ENCODE peak calls at places on chromosomes 6 and 20, in ten cellular contexts. One of them, this sample, is unnamed.

GRCh38 chr6:13147396-13148181 is 180.7 kb downstream of the TBC1D7 start:
- DNase-seq in adrenal gland: no peak
- DNase-seq in OCI-LY7: peak; percentile 15
- DNase-seq in endodermal cell: no peak
- DNase-seq in epithelial cell of esophagus: no peak
- DNase-seq in AG04450: no peak
- DNase-seq in kidney epithelial cell: no peak
- DNase-seq in AG04449: no peak
- DNase-seq in PC-9: no peak
- DNase-seq in cardiac fibroblast: no peak
- DNase-seq in this sample: no peak

GRCh38 chr6:45704056-45704790 is 311.4 kb downstream of the CLIC5 start:
- DNase-seq in epithelial cell of esophagus: no peak
- DNase-seq in endodermal cell: no peak
- DNase-seq in AG04449: no peak
- DNase-seq in OCI-LY7: no peak
- DNase-seq in PC-9: no peak
- DNase-seq in cardiac fibroblast: no peak
- DNase-seq in AG04450: no peak
- DNase-seq in adrenal gland: no peak
- DNase-seq in kidney epithelial cell: no peak
- DNase-seq in this sample: no peak

GRCh38 chr6:85675030-85675819 is 32.5 kb upstream of the SYNCRIP start:
- DNase-seq in cardiac fibroblast: peak; percentile 49
- DNase-seq in OCI-LY7: peak; percentile 16
- DNase-seq in kidney epithelial cell: peak; percentile 57
- DNase-seq in adrenal gland: peak; percentile 30
- DNase-seq in AG04450: no peak
- DNase-seq in PC-9: peak; percentile 11
- DNase-seq in AG04449: no peak
- DNase-seq in endodermal cell: peak; percentile 58
- DNase-seq in epithelial cell of esophagus: peak; percentile 87
- DNase-seq in this sample: no peak

GRCh38 chr6:4948781-4949450 is 54.9 kb downstream of the RPP40 start:
- DNase-seq in AG04450: no peak
- DNase-seq in endodermal cell: no peak
- DNase-seq in adrenal gland: no peak
- DNase-seq in PC-9: no peak
- DNase-seq in kidney epithelial cell: no peak
- DNase-seq in cardiac fibroblast: no peak
- DNase-seq in AG04449: no peak
- DNase-seq in OCI-LY7: no peak
- DNase-seq in epithelial cell of esophagus: peak; percentile 62
- DNase-seq in this sample: no peak

GRCh38 chr20:57205625-57206219 is 60.7 kb downstream of the BMP7 start:
- DNase-seq in kidney epithelial cell: peak; percentile 71
- DNase-seq in OCI-LY7: no peak
- DNase-seq in endodermal cell: no peak
- DNase-seq in cardiac fibroblast: peak; percentile 10
- DNase-seq in adrenal gland: no peak
- DNase-seq in epithelial cell of esophagus: peak; percentile 51
- DNase-seq in AG04449: no peak
- DNase-seq in PC-9: peak; percentile 35
- DNase-seq in AG04450: no peak
- DNase-seq in this sample: peak; percentile 92

GRCh38 chr6:126041516-126042447 is 55.4 kb downstream of the TRMT11 start:
- DNase-seq in AG04449: no peak
- DNase-seq in kidney epithelial cell: no peak
- DNase-seq in endodermal cell: no peak
- DNase-seq in epithelial cell of esophagus: no peak
- DNase-seq in adrenal gland: no peak
- DNase-seq in OCI-LY7: no peak
- DNase-seq in cardiac fibroblast: no peak
- DNase-seq in AG04450: no peak
- DNase-seq in PC-9: no peak
- DNase-seq in this sample: peak; percentile 43

GRCh38 chr20:49700411-49701185 is 13.1 kb downstream of the B4GALT5 start:
- DNase-seq in AG04450: no peak
- DNase-seq in adrenal gland: peak; percentile 69
- DNase-seq in cardiac fibroblast: peak; percentile 67
- DNase-seq in AG04449: no peak
- DNase-seq in kidney epithelial cell: no peak
- DNase-seq in endodermal cell: no peak
- DNase-seq in OCI-LY7: no peak
- DNase-seq in epithelial cell of esophagus: peak; percentile 80
- DNase-seq in PC-9: peak; percentile 41
- DNase-seq in this sample: peak; percentile 50

GRCh38 chr20:45835230-45836224 is 1.9 kb downstream of the SNX21 start:
- DNase-seq in endodermal cell: no peak
- DNase-seq in kidney epithelial cell: no peak
- DNase-seq in cardiac fibroblast: peak; percentile 61
- DNase-seq in AG04449: no peak
- DNase-seq in OCI-LY7: no peak
- DNase-seq in PC-9: peak; percentile 33
- DNase-seq in AG04450: no peak
- DNase-seq in adrenal gland: peak; percentile 71
- DNase-seq in epithelial cell of esophagus: peak; percentile 40
- DNase-seq in this sample: no peak

GRCh38 chr6:43817192-43817591 is 47.2 kb downstream of the VEGFA start:
- DNase-seq in kidney epithelial cell: no peak
- DNase-seq in AG04450: no peak
- DNase-seq in cardiac fibroblast: no peak
- DNase-seq in OCI-LY7: peak; percentile 42
- DNase-seq in endodermal cell: peak; percentile 84
- DNase-seq in adrenal gland: peak; percentile 77
- DNase-seq in PC-9: peak; percentile 42
- DNase-seq in AG04449: no peak
- DNase-seq in epithelial cell of esophagus: peak; percentile 40
- DNase-seq in this sample: no peak

GRCh38 chr6:34360556-34360955 is 31.9 kb downstream of the NUDT3 start:
- DNase-seq in OCI-LY7: no peak
- DNase-seq in AG04449: peak; percentile 73
- DNase-seq in cardiac fibroblast: peak; percentile 52
- DNase-seq in endodermal cell: no peak
- DNase-seq in adrenal gland: no peak
- DNase-seq in epithelial cell of esophagus: no peak
- DNase-seq in AG04450: no peak
- DNase-seq in kidney epithelial cell: no peak
- DNase-seq in PC-9: no peak
- DNase-seq in this sample: no peak

GRCh38 chr6:166351715-166352285 is 9.5 kb upstream of the SFT2D1 start:
- DNase-seq in AG04450: no peak
- DNase-seq in endodermal cell: no peak
- DNase-seq in adrenal gland: no peak
- DNase-seq in OCI-LY7: peak; percentile 10
- DNase-seq in kidney epithelial cell: no peak
- DNase-seq in PC-9: no peak
- DNase-seq in cardiac fibroblast: peak; percentile 25
- DNase-seq in epithelial cell of esophagus: peak; percentile 84
- DNase-seq in AG04449: no peak
- DNase-seq in this sample: no peak
- H3K4me3 ChIP-seq in AG04450: no peak overlapping the region
- H3K4me3 ChIP-seq in endodermal cell: no peak overlapping the region
- H3K4me3 ChIP-seq in adrenal gland: no peak overlapping the region
- H3K4me3 ChIP-seq in OCI-LY7: no peak overlapping the region
- H3K4me3 ChIP-seq in kidney epithelial cell: no peak overlapping the region
- H3K4me3 ChIP-seq in PC-9: no peak overlapping the region
- H3K4me3 ChIP-seq in cardiac fibroblast: no peak overlapping the region
- H3K4me3 ChIP-seq in epithelial cell of esophagus: no peak overlapping the region
- H3K4me3 ChIP-seq in AG04449: no peak overlapping the region
- H3K4me3 ChIP-seq in this sample: no peak overlapping the region

GRCh38 chr20:59412896-59413295 is 112.5 kb downstream of the EDN3 start:
- DNase-seq in PC-9: no peak
- DNase-seq in epithelial cell of esophagus: no peak
- DNase-seq in OCI-LY7: peak; percentile 5
- DNase-seq in kidney epithelial cell: no peak
- DNase-seq in AG04449: no peak
- DNase-seq in cardiac fibroblast: no peak
- DNase-seq in endodermal cell: peak; percentile 72
- DNase-seq in AG04450: no peak
- DNase-seq in adrenal gland: no peak
- DNase-seq in this sample: no peak
- TF ChIP-seq CTCF in PC-9: no peak
- TF ChIP-seq CTCF in epithelial cell of esophagus: no peak
- TF ChIP-seq CTCF in OCI-LY7: no peak
- TF ChIP-seq CTCF in kidney epithelial cell: no peak
- TF ChIP-seq CTCF in AG04449: no peak
- TF ChIP-seq CTCF in cardiac fibroblast: no peak
- TF ChIP-seq CTCF in endodermal cell: peak; percentile 69
- TF ChIP-seq CTCF in AG04450: no peak
- TF ChIP-seq CTCF in adrenal gland: no peak
- TF ChIP-seq CTCF in this sample: no peak

GRCh38 chr20:38932457-38933120 is 6.4 kb downstream of the FAM83D start:
- DNase-seq in kidney epithelial cell: no peak
- DNase-seq in endodermal cell: no peak
- DNase-seq in epithelial cell of esophagus: peak; percentile 78
- DNase-seq in cardiac fibroblast: peak; percentile 95
- DNase-seq in adrenal gland: no peak
- DNase-seq in PC-9: no peak
- DNase-seq in OCI-LY7: no peak
- DNase-seq in AG04449: peak; percentile 14
- DNase-seq in AG04450: peak; percentile 7
- DNase-seq in this sample: no peak
- H3K4me3 ChIP-seq in kidney epithelial cell: no peak overlapping the region
- H3K4me3 ChIP-seq in endodermal cell: no peak overlapping the region
- H3K4me3 ChIP-seq in epithelial cell of esophagus: no peak overlapping the region
- H3K4me3 ChIP-seq in cardiac fibroblast: peak overlapping the region; percentile 0
- H3K4me3 ChIP-seq in adrenal gland: no peak overlapping the region
- H3K4me3 ChIP-seq in PC-9: no peak overlapping the region
- H3K4me3 ChIP-seq in OCI-LY7: peak overlapping the region; percentile 14
- H3K4me3 ChIP-seq in AG04449: no peak overlapping the region
- H3K4me3 ChIP-seq in AG04450: no peak overlapping the region
- H3K4me3 ChIP-seq in this sample: no peak overlapping the region

GRCh38 chr6:37569317-37569716 is 69.6 kb upstream of the CCDC167 start:
- DNase-seq in endodermal cell: no peak
- DNase-seq in PC-9: no peak
- DNase-seq in AG04449: no peak
- DNase-seq in epithelial cell of esophagus: no peak
- DNase-seq in AG04450: no peak
- DNase-seq in cardiac fibroblast: no peak
- DNase-seq in OCI-LY7: no peak
- DNase-seq in adrenal gland: no peak
- DNase-seq in kidney epithelial cell: no peak
- DNase-seq in this sample: no peak

GRCh38 chr6:37561361-37561760 is 61.7 kb upstream of the CCDC167 start:
- DNase-seq in epithelial cell of esophagus: no peak
- DNase-seq in adrenal gland: no peak
- DNase-seq in cardiac fibroblast: no peak
- DNase-seq in AG04450: no peak
- DNase-seq in PC-9: no peak
- DNase-seq in endodermal cell: no peak
- DNase-seq in AG04449: no peak
- DNase-seq in OCI-LY7: no peak
- DNase-seq in kidney epithelial cell: no peak
- DNase-seq in this sample: no peak

GRCh38 chr6:37566209-37566859 is 66.6 kb upstream of the CCDC167 start:
- DNase-seq in AG04449: no peak
- DNase-seq in adrenal gland: peak; percentile 54
- DNase-seq in kidney epithelial cell: no peak
- DNase-seq in endodermal cell: peak; percentile 93
- DNase-seq in PC-9: peak; percentile 54
- DNase-seq in AG04450: no peak
- DNase-seq in epithelial cell of esophagus: peak; percentile 29
- DNase-seq in cardiac fibroblast: peak; percentile 40
- DNase-seq in OCI-LY7: peak; percentile 51
- DNase-seq in this sample: no peak

GRCh38 chr6:37569999-37570776 is 70.5 kb upstream of the CCDC167 start:
- DNase-seq in epithelial cell of esophagus: no peak
- DNase-seq in OCI-LY7: peak; percentile 69
- DNase-seq in kidney epithelial cell: no peak
- DNase-seq in cardiac fibroblast: no peak
- DNase-seq in AG04450: no peak
- DNase-seq in adrenal gland: no peak
- DNase-seq in AG04449: no peak
- DNase-seq in endodermal cell: no peak
- DNase-seq in PC-9: no peak
- DNase-seq in this sample: no peak

GRCh38 chr6:37565267-37566208 is 65.8 kb upstream of the CCDC167 start:
- DNase-seq in endodermal cell: peak; percentile 95
- DNase-seq in adrenal gland: no peak
- DNase-seq in OCI-LY7: no peak
- DNase-seq in epithelial cell of esophagus: no peak
- DNase-seq in cardiac fibroblast: peak; percentile 8
- DNase-seq in AG04450: no peak
- DNase-seq in PC-9: no peak
- DNase-seq in kidney epithelial cell: no peak
- DNase-seq in AG04449: no peak
- DNase-seq in this sample: no peak
- TF ChIP-seq CTCF in endodermal cell: peak; percentile 57
- TF ChIP-seq CTCF in adrenal gland: no peak
- TF ChIP-seq CTCF in OCI-LY7: no peak
- TF ChIP-seq CTCF in epithelial cell of esophagus: peak; percentile 13
- TF ChIP-seq CTCF in cardiac fibroblast: no peak
- TF ChIP-seq CTCF in AG04450: peak; percentile 17
- TF ChIP-seq CTCF in PC-9: no peak
- TF ChIP-seq CTCF in kidney epithelial cell: peak; percentile 63
- TF ChIP-seq CTCF in AG04449: peak; percentile 19
- TF ChIP-seq CTCF in this sample: no peak

GRCh38 chr6:104955927-104956662 is 812 bp upstream of the LIN28B start:
- DNase-seq in PC-9: no peak
- DNase-seq in OCI-LY7: no peak
- DNase-seq in kidney epithelial cell: no peak
- DNase-seq in endodermal cell: peak; percentile 92
- DNase-seq in adrenal gland: no peak
- DNase-seq in AG04449: no peak
- DNase-seq in cardiac fibroblast: no peak
- DNase-seq in epithelial cell of esophagus: no peak
- DNase-seq in AG04450: no peak
- DNase-seq in this sample: no peak
- H3K4me3 ChIP-seq in PC-9: no peak overlapping the region
- H3K4me3 ChIP-seq in OCI-LY7: no peak overlapping the region
- H3K4me3 ChIP-seq in kidney epithelial cell: no peak overlapping the region
- H3K4me3 ChIP-seq in endodermal cell: peak overlapping the region; percentile 99
- H3K4me3 ChIP-seq in adrenal gland: no peak overlapping the region
- H3K4me3 ChIP-seq in AG04449: no peak overlapping the region
- H3K4me3 ChIP-seq in cardiac fibroblast: no peak overlapping the region
- H3K4me3 ChIP-seq in epithelial cell of esophagus: no peak overlapping the region
- H3K4me3 ChIP-seq in AG04450: no peak overlapping the region
- H3K4me3 ChIP-seq in this sample: no peak overlapping the region

This sample was measured in HFF-Myc.